ENCODE peak calls at places on chromosomes 4 and X, in four cellular contexts. C is WTC11, N is K562, D is HepG2. V is an unnamed sample.

GRCh38 chr4:139599594-139600374 is 43.8 kb upstream of the SETD7 start:
- DNase-seq in C (no peak), N (no peak), D (peak; percentile 72), V (no peak)

GRCh38 chrX:48972214-48973164 is 845 bp upstream of the KCND1 start:
- DNase-seq in C (peak; percentile 65), N (peak; percentile 67), D (peak; percentile 16), V (peak; percentile 64)

GRCh38 chr4:107733431-107733925 is 13.4 kb upstream of the PAPSS1 start:
- DNase-seq in C (no peak), N (no peak), D (no peak), V (no peak)

GRCh38 chr4:48247142-48247877 is 22.3 kb downstream of the TEC start:
- DNase-seq in C (no peak), N (no peak), D (no peak), V (no peak)

GRCh38 chrX:109489174-109489573 is 7.3 kb upstream of the GUCY2F start:
- DNase-seq in C (no peak), N (no peak), D (no peak), V (no peak)

GRCh38 chrX:154802838-154803410 is 2.4 kb downstream of the MPP1 start:
- DNase-seq in C (no peak), N (no peak), D (no peak), V (no peak)

GRCh38 chr4:144787365-144788263 is 141.7 kb downstream of the HHIP start:
- DNase-seq in C (no peak), N (peak; percentile 22), D (peak; percentile 34), V (peak; percentile 25)

GRCh38 chr4:47221721-47222120 is 190.4 kb downstream of the GABRB1 start:
- DNase-seq in C (no peak), N (no peak), D (no peak), V (no peak)

GRCh38 chr4:147755567-147756295 is 23.8 kb downstream of the ARHGAP10 start:
- DNase-seq in C (no peak), N (no peak), D (no peak), V (no peak)

GRCh38 chrX:77693594-77693993 is 92.4 kb downstream of the ATRX start:
- DNase-seq in C (no peak), N (no peak), D (no peak), V (no peak)

GRCh38 chrX:15854080-15854655 is 445 bp downstream of the AP1S2 start:
- DNase-seq in C (peak; percentile 54), N (peak; percentile 55), D (peak; percentile 24), V (peak; percentile 48)

GRCh38 chrX:15598031-15598430 is 2.7 kb downstream of the ACE2 start:
- DNase-seq in C (no peak), N (no peak), D (no peak), V (no peak)

GRCh38 chr4:168408620-168409019 is 71.7 kb downstream of the DDX60L start:
- DNase-seq in C (no peak), N (no peak), D (no peak), V (peak; percentile 14)

GRCh38 chr4:84914686-84915395 is 51.6 kb downstream of the WDFY3 start:
- DNase-seq in C (no peak), N (no peak), D (no peak), V (no peak)

GRCh38 chrX:139750390-139750789 is 42.4 kb upstream of the MCF2 start:
- DNase-seq in C (no peak), N (no peak), D (no peak), V (no peak)

GRCh38 chr4:121277194-121278105 is 103.4 kb downstream of the QRFPR start:
- DNase-seq in C (peak; percentile 32), N (no peak), D (peak; percentile 27), V (peak; percentile 58)

GRCh38 chr4:70522626-70523025 is 4.3 kb downstream of the AMTN start:
- DNase-seq in C (no peak), N (no peak), D (no peak), V (no peak)

GRCh38 chr4:109703664-109704351 is 563 bp upstream of the CASP6 start:
- DNase-seq in C (no peak), N (no peak), D (no peak), V (no peak)

GRCh38 chr4:156888762-156889161 is 82.8 kb downstream of the PDGFC start:
- DNase-seq in C (no peak), N (no peak), D (no peak), V (no peak)

GRCh38 chr4:7971881-7972500 is 32.3 kb upstream of the AFAP1 start:
- DNase-seq in C (no peak), N (no peak), D (peak; percentile 23), V (no peak)

GRCh38 chr4:48178931-48179330 is 44.9 kb upstream of the TXK start:
- DNase-seq in C (no peak), N (no peak), D (no peak), V (no peak)

GRCh38 chrX:46588263-46588662 is 14.7 kb downstream of the CHST7 start:
- DNase-seq in C (peak; percentile 13), N (no peak), D (no peak), V (no peak)

GRCh38 chr4:153838564-153838963 is 49.7 kb upstream of the SFRP2 start:
- DNase-seq in C (no peak), N (no peak), D (no peak), V (no peak)

GRCh38 chrX:68084765-68085164 is 348.5 kb downstream of the OPHN1 start:
- DNase-seq in C (no peak), N (no peak), D (no peak), V (no peak)

GRCh38 chrX:134075894-134076718 is 90.7 kb upstream of the GPC3 start:
- DNase-seq in C (no peak), N (no peak), D (no peak), V (no peak)

GRCh38 chr4:99945718-99946345 is 586 bp downstream of the DNAJB14 start:
- DNase-seq in C (peak; percentile 60), N (peak; percentile 45), D (peak; percentile 44), V (peak; percentile 37)

GRCh38 chr4:163738521-163738920 is 244.0 kb downstream of the TMA16 start:
- DNase-seq in C (no peak), N (no peak), D (no peak), V (no peak)

GRCh38 chr4:128468485-128468989 is 180.9 kb upstream of the PGRMC2 start:
- DNase-seq in C (no peak), N (no peak), D (no peak), V (no peak)

GRCh38 chr4:72886602-72887001 is 182.9 kb downstream of the COX18 start:
- DNase-seq in C (no peak), N (peak; percentile 9), D (no peak), V (no peak)

GRCh38 chr4:91113130-91113706 is 986.0 kb downstream of the CCSER1 start:
- DNase-seq in C (no peak), N (peak; percentile 8), D (peak; percentile 7), V (peak; percentile 42)

GRCh38 chrX:136126892-136127406 is 20.4 kb upstream of the FHL1 start:
- DNase-seq in C (no peak), N (no peak), D (no peak), V (no peak)

GRCh38 chrX:72078411-72078810 is 53.3 kb downstream of the RTL5 start:
- DNase-seq in C (no peak), N (no peak), D (no peak), V (no peak)

GRCh38 chrX:72080800-72081199 is 50.9 kb downstream of the RTL5 start:
- DNase-seq in C (no peak), N (no peak), D (no peak), V (no peak)

GRCh38 chrX:72081605-72082320 is 50.0 kb downstream of the RTL5 start:
- DNase-seq in C (no peak), N (no peak), D (no peak), V (no peak)

GRCh38 chrX:72079607-72080006 is 52.1 kb downstream of the RTL5 start:
- DNase-seq in C (no peak), N (no peak), D (no peak), V (no peak)

DNA sequence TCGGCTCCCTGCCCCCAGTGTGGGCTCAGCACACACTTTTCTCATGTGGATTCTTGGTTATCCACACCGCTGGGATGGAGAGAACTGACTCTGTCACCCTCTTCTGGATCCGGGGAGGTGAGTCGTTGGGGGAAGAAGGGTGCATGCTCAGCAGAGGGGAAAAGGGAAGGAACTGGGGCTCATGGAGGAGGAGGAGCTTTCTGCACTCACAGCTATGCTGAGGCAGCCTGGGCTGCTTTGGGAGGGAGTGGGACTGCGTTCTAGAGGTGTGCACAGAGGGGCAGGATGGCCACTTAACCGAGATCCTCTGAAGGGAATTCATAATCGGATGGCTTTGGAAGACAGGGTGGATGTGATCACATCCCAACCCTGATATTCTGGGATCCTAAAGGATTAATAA is 51.6 kb downstream of the RTL5 start:
- DNase-seq in C (no peak), N (no peak), D (no peak), V (no peak)
- TF ChIP-seq ELF4 in C (no peak), N (no peak), D (no peak), V (no peak)

GRCh38 chrX:119516157-119516702 is 48.0 kb downstream of the SLC25A5 start:
- DNase-seq in C (peak; percentile 13), N (peak; percentile 72), D (peak; percentile 57), V (peak; percentile 91)
- TF ChIP-seq ELF4 in C (no peak), N (no peak), D (no peak), V (no peak)

GRCh38 chrX:153723351-153724251 is 586 bp downstream of the BCAP31 start:
- DNase-seq in C (peak; percentile 38), N (peak; percentile 66), D (peak; percentile 59), V (peak; percentile 51)

GRCh38 chrX:153724252-153725038 is at the start of the genes ABCD1 and BCAP31:
- DNase-seq in C (peak; percentile 83), N (peak; percentile 95), D (peak; percentile 78), V (peak; percentile 95)

GRCh38 chrX:153726286-153727107 is 1.8 kb downstream of the ABCD1 start:
- DNase-seq in C (peak; percentile 82), N (peak; percentile 66), D (peak; percentile 75), V (no peak)

GRCh38 chrX:153725832-153726285 is 1.2 kb downstream of the ABCD1 start:
- DNase-seq in C (no peak), N (no peak), D (no peak), V (no peak)

DNA sequence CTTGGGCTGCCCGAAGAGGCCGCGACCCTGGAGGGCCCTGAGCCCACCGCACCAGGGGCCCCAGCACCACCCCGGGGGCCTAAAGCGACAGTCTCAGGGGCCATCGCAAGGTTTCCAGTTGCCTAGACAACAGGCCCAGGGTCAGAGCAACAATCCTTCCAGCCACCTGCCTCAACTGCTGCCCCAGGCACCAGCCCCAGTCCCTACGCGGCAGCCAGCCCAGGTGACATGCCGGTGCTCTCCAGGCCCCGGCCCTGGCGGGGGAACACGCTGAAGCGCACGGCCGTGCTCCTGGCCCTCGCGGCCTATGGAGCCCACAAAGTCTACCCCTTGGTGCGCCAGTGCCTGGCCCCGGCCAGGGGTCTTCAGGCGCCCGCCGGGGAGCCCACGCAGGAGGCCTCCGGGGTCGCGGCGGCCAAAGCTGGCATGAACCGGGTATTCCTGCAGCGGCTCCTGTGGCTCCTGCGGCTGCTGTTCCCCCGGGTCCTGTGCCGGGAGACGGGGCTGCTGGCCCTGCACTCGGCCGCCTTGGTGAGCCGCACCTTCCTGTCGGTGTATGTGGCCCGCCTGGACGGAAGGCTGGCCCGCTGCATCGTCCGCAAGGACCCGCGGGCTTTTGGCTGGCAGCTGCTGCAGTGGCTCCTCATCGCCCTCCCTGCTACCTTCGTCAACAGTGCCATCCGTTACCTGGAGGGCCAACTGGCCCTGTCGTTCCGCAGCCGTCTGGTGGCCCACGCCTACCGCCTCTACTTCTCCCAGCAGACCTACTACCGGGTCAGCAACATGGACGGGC is 579 bp downstream of the ABCD1 start:
- DNase-seq in C (peak; percentile 15), N (no peak), D (no peak), V (no peak)
- TF ChIP-seq ELF4 in C (no peak), N (no peak), D (no peak), V (no peak)

DNA sequence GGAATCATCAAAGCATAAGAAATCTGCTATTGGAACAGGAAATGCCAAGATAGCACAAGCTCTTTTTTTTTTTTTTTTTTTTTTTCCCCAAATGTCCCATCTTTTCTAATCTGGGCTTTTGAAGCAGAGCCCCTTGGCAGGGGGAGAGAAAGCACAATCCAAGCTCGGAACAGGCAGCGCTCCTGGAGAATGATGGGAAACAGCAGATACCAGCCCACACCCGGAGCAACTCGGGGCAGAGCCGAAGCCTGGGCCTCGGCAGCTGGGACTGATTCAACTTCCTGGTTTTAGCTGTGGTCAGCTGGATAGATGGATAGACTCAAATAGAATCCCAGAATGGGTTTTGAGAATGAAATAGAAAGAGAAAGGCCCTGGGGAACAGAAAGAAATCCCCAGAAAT is 235.1 kb downstream of the QDPR start:
- DNase-seq in C (no peak), N (no peak), D (no peak), V (no peak)
- TF ChIP-seq ELF4 in C (no peak), N (no peak), D (no peak), V (no peak)

V was measured in HEK293T.